ENCODE peak calls at places on chromosomes 4 and X, in six cellular contexts. T is GM13976; D is stimulated activated CD4-positive, alpha-beta T cell treated with anti-CD3 and anti-CD28 coated beads, Interleukin-4, amount 100 ng/mL, for 24 hours; N is lung microvascular endothelial cell; U is iPS-NIHi11; V is IMR-90. I is an unnamed sample.

GRCh38 chr4:186204103-186204559 is 12.8 kb downstream of the CYP4V2 start:
- DNase-seq in T (no peak), D (no peak), N (peak; percentile 43), U (no peak), V (peak; percentile 85), I (no peak)

GRCh38 chr4:138953962-138954371 is 61.6 kb upstream of the NOCT start:
- DNase-seq in T (no peak), D (no peak), N (peak; percentile 29), U (no peak), V (peak; percentile 86), I (no peak)

GRCh38 chrX:72276478-72276953 is 532 bp downstream of the RPS4X start:
- DNase-seq in T (no peak), D (no peak), N (no peak), U (no peak), V (no peak), I (peak; percentile 13)

GRCh38 chrX:39609941-39610340 is 487.8 kb downstream of the BCOR start:
- DNase-seq in T (no peak), D (no peak), N (no peak), U (no peak), V (no peak), I (no peak)

GRCh38 chr4:78661923-78662521 is 110.5 kb downstream of the ANXA3 start:
- DNase-seq in T (no peak), D (no peak), N (peak; percentile 87), U (no peak), V (peak; percentile 33), I (peak; percentile 34)

GRCh38 chr4:35541888-35542213 is 702.5 kb downstream of the ARAP2 start:
- DNase-seq in T (no peak), D (no peak), N (no peak), U (no peak), V (no peak), I (no peak)

GRCh38 chr4:2267320-2267811 is 5.5 kb upstream of the MXD4 start:
- DNase-seq in T (no peak), D (no peak), N (no peak), U (no peak), V (no peak), I (no peak)

GRCh38 chr4:72858328-72858727 is 211.2 kb downstream of the COX18 start:
- DNase-seq in T (no peak), D (no peak), N (no peak), U (no peak), V (peak; percentile 79), I (no peak)

GRCh38 chr4:26204911-26205368 is 115.9 kb upstream of the RBPJ start:
- DNase-seq in T (no peak), D (no peak), N (peak; percentile 31), U (peak; percentile 41), V (no peak), I (no peak)

GRCh38 chr4:155759372-155760252 is 791 bp downstream of the GUCY1B1 start:
- DNase-seq in T (peak; percentile 80), D (no peak), N (peak; percentile 45), U (peak; percentile 37), V (peak; percentile 16), I (peak; percentile 80)

GRCh38 chrX:151753313-151754041 is 18.9 kb downstream of the CNGA2 start:
- DNase-seq in T (peak; percentile 64), D (no peak), N (peak; percentile 71), U (peak; percentile 73), V (peak; percentile 2), I (peak; percentile 24)

GRCh38 chrX:75155830-75156525 is at the start of gene ABCB7:
- DNase-seq in T (peak; percentile 52), D (peak; percentile 62), N (peak; percentile 70), U (peak; percentile 63), V (peak; percentile 67), I (peak; percentile 39)

GRCh38 chrX:118823263-118824172 is at the start of gene ZCCHC12:
- DNase-seq in T (peak; percentile 60), D (peak; percentile 5), N (peak; percentile 26), U (peak; percentile 89), V (peak; percentile 37), I (peak; percentile 27)

GRCh38 chr4:47221721-47222120 is 190.4 kb downstream of the GABRB1 start:
- DNase-seq in T (no peak), D (no peak), N (no peak), U (no peak), V (peak; percentile 87), I (no peak)

GRCh38 chr4:1593038-1593417 is 91.1 kb downstream of the FAM53A start:
- DNase-seq in T (no peak), D (no peak), N (no peak), U (peak; percentile 30), V (no peak), I (no peak)

GRCh38 chr4:144090744-144091143 is 49.8 kb downstream of the GYPA start:
- DNase-seq in T (no peak), D (no peak), N (no peak), U (no peak), V (no peak), I (no peak)

GRCh38 chrX:103356023-103356798 is at the start of gene TCEAL9:
- DNase-seq in T (no peak), D (no peak), N (peak; percentile 87), U (peak; percentile 41), V (peak; percentile 83), I (no peak)

GRCh38 chr4:139922625-139923024 is 231.4 kb downstream of the MAML3 start:
- DNase-seq in T (no peak), D (no peak), N (peak; percentile 40), U (no peak), V (peak; percentile 50), I (no peak)

GRCh38 chr4:152536545-152537182 is 772 bp upstream of the FBXW7 start:
- DNase-seq in T (peak; percentile 47), D (peak; percentile 68), N (peak; percentile 67), U (peak; percentile 35), V (peak; percentile 37), I (peak; percentile 55)

GRCh38 chr4:142278171-142278570 is 567.9 kb downstream of the INPP4B start:
- DNase-seq in T (no peak), D (no peak), N (no peak), U (no peak), V (peak; percentile 55), I (no peak)

GRCh38 chr4:54937501-54937900 is 187.9 kb downstream of the KDR start:
- DNase-seq in T (no peak), D (no peak), N (no peak), U (no peak), V (no peak), I (no peak)

GRCh38 chrX:26909728-26910127 is 553.4 kb downstream of the PPP4R3C start:
- DNase-seq in T (no peak), D (no peak), N (no peak), U (no peak), V (no peak), I (no peak)

GRCh38 chr4:20273793-20274192 is 22.1 kb downstream of the SLIT2 start:
- DNase-seq in T (no peak), D (no peak), N (no peak), U (no peak), V (no peak), I (no peak)

GRCh38 chr4:168631241-168632151 is 134.6 kb downstream of the PALLD start:
- DNase-seq in T (no peak), D (no peak), N (peak; percentile 51), U (peak; percentile 81), V (peak; percentile 55), I (peak; percentile 14)

GRCh38 chr4:13476152-13476551 is 8.0 kb downstream of the RAB28 start:
- DNase-seq in T (no peak), D (no peak), N (no peak), U (no peak), V (no peak), I (no peak)

GRCh38 chr4:30835044-30835443 is 114.9 kb downstream of the PCDH7 start:
- DNase-seq in T (no peak), D (no peak), N (no peak), U (no peak), V (no peak), I (no peak)

GRCh38 chrX:49842603-49843002 is 13.5 kb downstream of the PAGE4 start:
- DNase-seq in T (no peak), D (no peak), N (no peak), U (peak; percentile 7), V (no peak), I (no peak)

GRCh38 chr4:187294861-187295260 is 571.2 kb upstream of the FAT1 start:
- DNase-seq in T (no peak), D (no peak), N (no peak), U (no peak), V (peak; percentile 66), I (no peak)

GRCh38 chrX:64204252-64204651 is 1.3 kb downstream of the AMER1 start:
- DNase-seq in T (no peak), D (no peak), N (no peak), U (peak; percentile 7), V (peak; percentile 1), I (no peak)

GRCh38 chrX:152878976-152879755 is 18.7 kb upstream of the ZNF185 start:
- DNase-seq in T (no peak), D (no peak), N (no peak), U (no peak), V (no peak), I (no peak)

GRCh38 chr4:5217411-5217810 is 166.1 kb downstream of the STK32B start:
- DNase-seq in T (no peak), D (no peak), N (no peak), U (no peak), V (no peak), I (no peak)

GRCh38 chr4:53935780-53936179 is 128.6 kb downstream of the CHIC2 start:
- DNase-seq in T (no peak), D (no peak), N (no peak), U (no peak), V (peak; percentile 84), I (no peak)

GRCh38 chrX:115689931-115690330 is 129.0 kb downstream of the PLS3 start:
- DNase-seq in T (no peak), D (no peak), N (no peak), U (no peak), V (peak; percentile 9), I (no peak)

GRCh38 chr4:153257151-153257620 is 52.9 kb downstream of the TRIM2 start:
- DNase-seq in T (peak; percentile 39), D (peak; percentile 44), N (peak; percentile 27), U (peak; percentile 58), V (peak; percentile 83), I (peak; percentile 51)

GRCh38 chrX:69231903-69232302 is 66.7 kb upstream of the PJA1 start:
- DNase-seq in T (no peak), D (no peak), N (no peak), U (no peak), V (no peak), I (no peak)